ENCODE peak calls at places on chromosomes 5 and 9, in seven cellular contexts. F, U, J, B, Y, N and K are unnamed samples.

GRCh38 chr9:129060991-129061390 is 19.9 kb upstream of the DOLPP1 start:
- DNase-seq in F (no peak), U (no peak), J (no peak), B (no peak), Y (no peak), N (no peak), K (no peak)

GRCh38 chr9:136225748-136226679 is 19.6 kb downstream of the QSOX2 start:
- DNase-seq in F (peak), U (peak), J (peak), B (peak), Y (no peak), N (peak), K (peak)

GRCh38 chr5:144191998-144192397 is 21.3 kb downstream of the KCTD16 start:
- DNase-seq in F (no peak), U (peak), J (no peak), B (peak), Y (no peak), N (peak), K (no peak)

GRCh38 chr5:60447488-60447920 is 252.5 kb downstream of the DEPDC1B start:
- DNase-seq in F (no peak), U (no peak), J (no peak), B (no peak), Y (no peak), N (peak), K (no peak)

GRCh38 chr9:112820886-112821285 is 69.8 kb downstream of the SLC46A2 start:
- DNase-seq in F (no peak), U (peak), J (no peak), B (peak), Y (no peak), N (no peak), K (no peak)

GRCh38 chr5:92613546-92613945 is 967.5 kb downstream of the NR2F1-AS1 start:
- DNase-seq in F (no peak), U (peak), J (no peak), B (peak), Y (no peak), N (no peak), K (no peak)

GRCh38 chr5:56616454-56617160 is 198.7 kb upstream of the MAP3K1 start:
- DNase-seq in F (no peak), U (no peak), J (no peak), B (no peak), Y (no peak), N (no peak), K (no peak)

GRCh38 chr9:130265431-130266235 is at the start of gene HMCN2:
- DNase-seq in F (peak), U (no peak), J (peak), B (no peak), Y (peak), N (no peak), K (peak)

GRCh38 chr5:62376064-62376463 is 27.6 kb downstream of the DIMT1 start:
- DNase-seq in F (no peak), U (no peak), J (no peak), B (peak), Y (no peak), N (peak), K (no peak)

GRCh38 chr9:130034570-130034969 is 8.4 kb downstream of the FNBP1 start:
- DNase-seq in F (no peak), U (peak), J (no peak), B (peak), Y (no peak), N (no peak), K (no peak)

GRCh38 chr5:139488269-139488668 is 5.7 kb upstream of the STING1 start:
- DNase-seq in F (peak), U (no peak), J (no peak), B (no peak), Y (peak), N (no peak), K (no peak)

GRCh38 chr9:85292261-85292660 is 449.5 kb downstream of the AGTPBP1 start:
- DNase-seq in F (no peak), U (no peak), J (no peak), B (no peak), Y (no peak), N (no peak), K (no peak)

GRCh38 chr9:84862786-84863185 is 193.3 kb downstream of the NTRK2 start:
- DNase-seq in F (peak), U (peak), J (no peak), B (peak), Y (peak), N (peak), K (no peak)

GRCh38 chr5:169637856-169638190 is 748 bp downstream of the DOCK2 start:
- DNase-seq in F (peak), U (no peak), J (no peak), B (no peak), Y (no peak), N (peak), K (no peak)

GRCh38 chr5:150122536-150123481 is 32.8 kb downstream of the PDGFRB start:
- DNase-seq in F (no peak), U (no peak), J (no peak), B (no peak), Y (peak), N (no peak), K (no peak)
- TF ChIP-seq CTCF in F (no peak), U (no peak), J (no peak), B (no peak), Y (no peak), N (no peak), K (no peak)

DNA sequence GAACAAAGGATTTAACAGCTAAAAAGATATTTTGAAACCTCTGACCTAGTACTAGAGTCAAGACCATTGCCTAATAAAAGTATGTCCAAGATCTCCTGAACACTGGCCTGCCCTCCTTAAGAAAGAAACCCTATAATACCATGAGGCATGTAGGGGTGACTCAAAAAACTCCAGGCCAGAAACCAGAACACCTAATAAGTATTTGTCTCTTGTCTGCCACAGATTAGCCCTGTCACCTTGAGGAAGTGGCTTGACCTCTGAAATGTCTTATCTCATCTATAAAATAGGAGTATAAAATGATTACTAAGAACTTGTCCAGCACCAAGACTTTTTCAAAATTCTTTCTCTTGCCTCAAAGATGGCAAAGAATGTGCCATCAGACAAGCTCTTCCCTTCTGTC is 125.5 kb upstream of the RASGRF2 start:
- DNase-seq in F (no peak), U (peak), J (no peak), B (no peak), Y (no peak), N (no peak), K (no peak)
- TF ChIP-seq CTCF in F (no peak), U (no peak), J (no peak), B (no peak), Y (no peak), N (no peak), K (no peak)

DNA sequence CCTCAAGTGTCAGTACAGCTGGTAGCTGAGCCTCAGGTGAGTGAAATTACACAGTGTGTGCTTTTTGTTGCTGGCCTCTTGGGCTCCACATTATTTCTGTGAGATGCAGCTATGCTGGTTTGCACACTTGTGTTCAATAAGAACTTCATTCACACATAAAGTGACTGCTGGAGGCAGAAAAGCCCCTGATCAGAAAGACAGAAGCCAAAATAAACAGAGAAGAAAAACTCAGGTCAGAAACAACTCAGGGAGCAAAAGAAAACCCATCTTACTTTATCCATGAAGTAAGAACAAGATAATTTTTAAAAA is 15.1 kb downstream of the PNPLA7 start:
- DNase-seq in F (no peak), U (no peak), J (no peak), B (no peak), Y (no peak), N (no peak), K (no peak)
- TF ChIP-seq CTCF in F (no peak), U (no peak), J (peak), B (no peak), Y (no peak), N (no peak), K (no peak)

GRCh38 chr5:4580772-4581171 is 559.4 kb upstream of the ADAMTS16 start:
- DNase-seq in F (no peak), U (no peak), J (no peak), B (no peak), Y (no peak), N (no peak), K (no peak)

GRCh38 chr5:4575608-4576007 is 564.5 kb upstream of the ADAMTS16 start:
- DNase-seq in F (no peak), U (no peak), J (no peak), B (no peak), Y (no peak), N (no peak), K (no peak)

GRCh38 chr5:4581289-4581688 is 558.8 kb upstream of the ADAMTS16 start:
- DNase-seq in F (no peak), U (no peak), J (no peak), B (no peak), Y (no peak), N (no peak), K (no peak)

GRCh38 chr5:4576161-4576748 is 563.9 kb upstream of the ADAMTS16 start:
- DNase-seq in F (no peak), U (peak), J (no peak), B (no peak), Y (no peak), N (no peak), K (no peak)

GRCh38 chr5:4579679-4580078 is 560.5 kb upstream of the ADAMTS16 start:
- DNase-seq in F (no peak), U (no peak), J (no peak), B (no peak), Y (no peak), N (no peak), K (no peak)
- TF ChIP-seq CTCF in F (no peak), U (no peak), J (no peak), B (no peak), Y (no peak), N (no peak), K (no peak)

GRCh38 chr5:36060516-36060885 is 6.2 kb downstream of the UGT3A2 start:
- DNase-seq in F (no peak), U (no peak), J (no peak), B (no peak), Y (no peak), N (no peak), K (no peak)
- TF ChIP-seq CTCF in F (no peak), U (no peak), J (peak), B (no peak), Y (no peak), N (no peak), K (no peak)

GRCh38 chr5:141491323-141492167 is 2.7 kb downstream of the PCDHGC5 start:
- DNase-seq in F (no peak), U (no peak), J (no peak), B (no peak), Y (no peak), N (no peak), K (no peak)
- TF ChIP-seq CTCF in F (no peak), U (no peak), J (no peak), B (no peak), Y (no peak), N (no peak), K (no peak)

GRCh38 chr9:120191141-120191540 is 388.8 kb downstream of the CDK5RAP2 start:
- DNase-seq in F (no peak), U (no peak), J (no peak), B (no peak), Y (no peak), N (no peak), K (no peak)
- TF ChIP-seq CTCF in F (no peak), U (no peak), J (no peak), B (no peak), Y (no peak), N (no peak), K (no peak)